ENCODE peak calls at places on chromosomes 1 and 21, in seven cellular contexts. One of them, this sample, is unnamed.

GRCh38 chr1:205294914-205295310 is 26.6 kb downstream of the NUAK2 start:
- DNase-seq in EL: peak
- DNase-seq in NCI-H1417 treated with DMSO at 0.1 percent for 48 hours: no peak
- DNase-seq in body of pancreas: no peak
- DNase-seq in GF-D8: no peak
- DNase-seq in GM23248: no peak
- DNase-seq in adipocyte: no peak
- DNase-seq in this sample: no peak

GRCh38 chr1:64403331-64403730 is 66.6 kb upstream of the CACHD1 start:
- DNase-seq in adipocyte: no peak
- DNase-seq in GF-D8: no peak
- DNase-seq in body of pancreas: no peak
- DNase-seq in EL: peak
- DNase-seq in NCI-H1417 treated with DMSO at 0.1 percent for 48 hours: no peak
- DNase-seq in GM23248: peak
- DNase-seq in this sample: no peak

GRCh38 chr1:29383972-29384371 is 147.7 kb downstream of the PTPRU start:
- DNase-seq in GF-D8: no peak
- DNase-seq in GM23248: peak
- DNase-seq in NCI-H1417 treated with DMSO at 0.1 percent for 48 hours: no peak
- DNase-seq in body of pancreas: no peak
- DNase-seq in adipocyte: peak
- DNase-seq in EL: peak
- DNase-seq in this sample: no peak

GRCh38 chr1:152190589-152190988 is 31.6 kb upstream of the RPTN start:
- DNase-seq in body of pancreas: no peak
- DNase-seq in EL: peak
- DNase-seq in GM23248: peak
- DNase-seq in adipocyte: peak
- DNase-seq in NCI-H1417 treated with DMSO at 0.1 percent for 48 hours: no peak
- DNase-seq in GF-D8: no peak
- DNase-seq in this sample: no peak

GRCh38 chr1:92096317-92096716 is 16.2 kb downstream of the BTBD8 start:
- DNase-seq in adipocyte: no peak
- DNase-seq in EL: no peak
- DNase-seq in GF-D8: peak
- DNase-seq in GM23248: peak
- DNase-seq in NCI-H1417 treated with DMSO at 0.1 percent for 48 hours: no peak
- DNase-seq in body of pancreas: no peak
- DNase-seq in this sample: no peak

GRCh38 chr21:36065497-36066036 is 4.3 kb upstream of the CBR1 start:
- DNase-seq in GM23248: peak
- DNase-seq in adipocyte: peak
- DNase-seq in NCI-H1417 treated with DMSO at 0.1 percent for 48 hours: no peak
- DNase-seq in GF-D8: peak
- DNase-seq in body of pancreas: peak
- DNase-seq in EL: peak
- DNase-seq in this sample: no peak

GRCh38 chr1:214463596-214463995 is 87.8 kb downstream of the PTPN14 start:
- DNase-seq in NCI-H1417 treated with DMSO at 0.1 percent for 48 hours: no peak
- DNase-seq in GM23248: no peak
- DNase-seq in body of pancreas: no peak
- DNase-seq in GF-D8: no peak
- DNase-seq in EL: peak
- DNase-seq in adipocyte: no peak
- DNase-seq in this sample: no peak

GRCh38 chr21:38993561-38993960 is 187.8 kb downstream of the ETS2 start:
- DNase-seq in adipocyte: peak
- DNase-seq in GM23248: peak
- DNase-seq in EL: peak
- DNase-seq in GF-D8: no peak
- DNase-seq in body of pancreas: peak
- DNase-seq in NCI-H1417 treated with DMSO at 0.1 percent for 48 hours: no peak
- DNase-seq in this sample: no peak

This sample was measured in ascending aorta.